ENCODE peak calls at places on chromosomes 12 and 14, in four cellular contexts. C is activated naive CD8-positive, alpha-beta T cell treated with anti-CD3 and anti-CD28 coated beads, Interleukin-2, amount 10 ng/mL, durations not matched to agents 7 days and 5 days; Q is endothelial cell; K is activated T-cell treated with anti-CD3 and anti-CD28 coated beads, Interleukin-2, amount 50 U/mL, for 4 hours. V is an unnamed sample.

GRCh38 chr12:95701275-95701674 is 89.3 kb downstream of the NTN4 start:
- DNase-seq in C (no peak), Q (no peak), K (no peak), V (no peak)

GRCh38 chr14:93032301-93032929 is 83.3 kb downstream of the ITPK1 start:
- DNase-seq in C (no peak), Q (no peak), K (no peak), V (no peak)

GRCh38 chr12:44031472-44032185 is 195.7 kb downstream of the TMEM117 start:
- DNase-seq in C (no peak), Q (no peak), K (no peak), V (no peak)

GRCh38 chr14:91380610-91381371 is 36.8 kb downstream of the CCDC88C start:
- DNase-seq in C (no peak), Q (no peak), K (no peak), V (no peak)

GRCh38 chr12:674272-674781 is 11.1 kb upstream of the NINJ2 start:
- DNase-seq in C (peak; percentile 63), Q (no peak), K (peak; percentile 51), V (no peak)

GRCh38 chr14:51087024-51087423 is 7.9 kb downstream of the TRIM9 start:
- DNase-seq in C (no peak), Q (no peak), K (no peak), V (no peak)

GRCh38 chr12:62256408-62257079 is 3.7 kb upstream of the USP15 start:
- DNase-seq in C (no peak), Q (no peak), K (peak; percentile 77), V (no peak)

GRCh38 chr14:75460402-75460801 is 32.6 kb downstream of the JDP2 start:
- DNase-seq in C (no peak), Q (no peak), K (no peak), V (no peak)

GRCh38 chr12:91896725-91897515 is 248.7 kb downstream of the BTG1 start:
- DNase-seq in C (no peak), Q (no peak), K (no peak), V (no peak)

GRCh38 chr14:105602243-105602750 is 75.9 kb downstream of the TMEM121 start:
- DNase-seq in C (no peak), Q (no peak), K (no peak), V (no peak)

GRCh38 chr12:74647241-74647640 is 109.6 kb downstream of the ATXN7L3B start:
- DNase-seq in C (no peak), Q (no peak), K (no peak), V (no peak)

GRCh38 chr12:94712852-94713545 is 62.6 kb upstream of the TMCC3 start:
- DNase-seq in C (no peak), Q (no peak), K (no peak), V (no peak)

GRCh38 chr14:68384881-68385280 is 408.0 kb downstream of the ZFP36L1 start:
- DNase-seq in C (no peak), Q (no peak), K (no peak), V (no peak)

GRCh38 chr12:123715151-123715676 is 3.1 kb downstream of the ATP6V0A2 start:
- DNase-seq in C (no peak), Q (no peak), K (no peak), V (no peak)

GRCh38 chr14:100592461-100592871 is 5.2 kb upstream of the BEGAIN start:
- DNase-seq in C (peak; percentile 17), Q (no peak), K (peak; percentile 3), V (no peak)

GRCh38 chr12:131892711-131893604 is 1.5 kb upstream of the ULK1 start:
- DNase-seq in C (no peak), Q (no peak), K (no peak), V (no peak)

GRCh38 chr14:71553779-71554178 is 378.4 kb upstream of the RGS6 start:
- DNase-seq in C (no peak), Q (no peak), K (no peak), V (no peak)

GRCh38 chr12:49188205-49188915 is 520 bp downstream of the TUBA1A start:
- DNase-seq in C (peak; percentile 80), Q (peak; percentile 36), K (peak; percentile 59), V (no peak)

GRCh38 chr12:5746020-5746419 is 199.0 kb downstream of the ANO2 start:
- DNase-seq in C (no peak), Q (no peak), K (no peak), V (no peak)

GRCh38 chr14:52352546-52352945 is 38.4 kb downstream of the PTGER2 start:
- DNase-seq in C (no peak), Q (no peak), K (no peak), V (no peak)

GRCh38 chr12:6167327-6168280 is 32.6 kb upstream of the CD9 start:
- DNase-seq in C (peak; percentile 61), Q (no peak), K (peak; percentile 47), V (peak; percentile 85)

GRCh38 chr12:68899251-68899771 is 33.7 kb downstream of the CPM start:
- DNase-seq in C (no peak), Q (no peak), K (no peak), V (peak; percentile 92)

GRCh38 chr14:58809520-58809919 is 171.8 kb downstream of the DACT1 start:
- DNase-seq in C (no peak), Q (no peak), K (no peak), V (no peak)

V was measured in T1000.